ENCODE peak calls at places on chromosomes 11 and 22, in ten cellular contexts. S, A, L, U, Q, K, P, F, B and T are unnamed samples.

GRCh38 chr11:24421766-24422165 is 75.1 kb upstream of the LUZP2 start:
- DNase-seq in K (no peak), F (no peak), L (no peak), B (no peak), S (no peak), P (no peak), Q (no peak), A (no peak), U (no peak), T (no peak)

GRCh38 chr11:19632435-19632834 is 80.2 kb upstream of the NAV2 start:
- DNase-seq in P (no peak), U (no peak), B (no peak), F (no peak), A (no peak), S (no peak), L (no peak), K (no peak), Q (no peak), T (no peak)

GRCh38 chr11:102911758-102912481 is 37.1 kb upstream of the MMP12 start:
- DNase-seq in U (no peak), F (no peak), A (no peak), L (no peak), Q (no peak), P (no peak), B (no peak), K (no peak), S (no peak), T (no peak)

GRCh38 chr11:118338637-118339061 is 3.9 kb downstream of the CD3D start:
- DNase-seq in U (no peak), Q (peak), K (no peak), L (no peak), F (peak), A (no peak), P (no peak), B (no peak), S (no peak), T (no peak)

GRCh38 chr11:112961146-112961668 is at the start of gene NCAM1:
- DNase-seq in U (peak), F (no peak), S (peak), Q (peak), P (peak), L (peak), B (no peak), A (peak), K (peak), T (peak)

GRCh38 chr11:44596541-44597276 is 31.2 kb downstream of the CD82 start:
- DNase-seq in F (no peak), A (no peak), Q (peak), K (no peak), P (no peak), U (no peak), B (no peak), L (no peak), S (no peak), T (no peak)

GRCh38 chr11:59818572-59818971 is 8.0 kb upstream of the MRPL16 start:
- DNase-seq in K (no peak), U (no peak), S (no peak), L (no peak), B (no peak), Q (no peak), F (no peak), A (no peak), P (no peak), T (no peak)

GRCh38 chr11:26649884-26650283 is 72.0 kb downstream of the SLC5A12 start:
- DNase-seq in Q (no peak), B (peak), K (peak), A (peak), F (no peak), U (peak), S (no peak), L (peak), P (no peak), T (peak)

GRCh38 chr11:66172146-66172545 is 96.3 kb upstream of the RAB1B start:
- DNase-seq in K (no peak), F (no peak), B (peak), U (no peak), Q (no peak), L (no peak), A (no peak), S (no peak), P (no peak), T (no peak)

GRCh38 chr11:14386895-14387480 is 28.0 kb upstream of the RRAS2 start:
- DNase-seq in A (peak), S (peak), P (no peak), F (no peak), B (peak), Q (no peak), L (peak), K (peak), U (peak), T (no peak)

GRCh38 chr22:17815703-17816254 is 41.5 kb upstream of the BID start:
- DNase-seq in L (no peak), Q (no peak), B (no peak), U (no peak), F (no peak), S (no peak), K (no peak), A (no peak), P (no peak), T (no peak)

GRCh38 chr11:2930705-2931415 is 1.6 kb upstream of the PHLDA2 start:
- DNase-seq in L (peak), F (no peak), P (peak), S (peak), U (no peak), K (no peak), Q (peak), A (peak), B (no peak), T (no peak)

GRCh38 chr11:64566042-64566914 is 24.7 kb upstream of the SLC22A12 start:
- DNase-seq in L (peak), K (peak), F (peak), P (no peak), B (peak), Q (no peak), U (peak), A (peak), S (no peak), T (no peak)

GRCh38 chr11:77236901-77237300 is 64.6 kb downstream of the GDPD4 start:
- DNase-seq in Q (no peak), B (no peak), S (no peak), P (no peak), U (no peak), A (no peak), F (no peak), K (no peak), L (no peak), T (no peak)

GRCh38 chr11:33319965-33320813 is 63.0 kb downstream of the HIPK3 start:
- DNase-seq in L (no peak), B (no peak), K (no peak), F (no peak), U (no peak), A (no peak), P (no peak), S (no peak), Q (no peak), T (no peak)

GRCh38 chr11:28108909-28109308 is 721 bp downstream of the METTL15 start:
- DNase-seq in P (no peak), L (peak), B (no peak), A (no peak), F (no peak), U (no peak), S (no peak), K (no peak), Q (no peak), T (no peak)

GRCh38 chr22:47850644-47851151 is 1088.2 kb downstream of the TBC1D22A start:
- DNase-seq in F (no peak), P (no peak), Q (no peak), U (no peak), L (no peak), S (no peak), K (peak), B (no peak), A (no peak), T (no peak)

GRCh38 chr11:69892237-69892985 is 73.2 kb upstream of the FGF3 start:
- DNase-seq in L (no peak), F (no peak), B (no peak), A (peak), U (no peak), P (no peak), K (peak), Q (no peak), S (no peak), T (no peak)

GRCh38 chr22:25388866-25389540 is 169.6 kb downstream of the CRYBB2 start:
- DNase-seq in S (no peak), L (peak), P (no peak), A (no peak), K (no peak), Q (no peak), F (no peak), B (no peak), U (no peak), T (no peak)

GRCh38 chr11:64291746-64292457 is 800 bp downstream of the KCNK4 start:
- DNase-seq in F (no peak), S (no peak), L (no peak), A (no peak), P (no peak), Q (no peak), U (no peak), B (no peak), K (no peak), T (no peak)